ENCODE peak calls at places on chromosomes 3 and 15, in nine cellular contexts. One of them, this sample, is unnamed.
A peak's percentile ranks its signal among the peaks of the same experiment; 100 is the strongest.

GRCh38 chr3:11047500-11047899 is 55.0 kb downstream of the SLC6A1 start:
- DNase-seq in activated CD4-positive, alpha-beta T cell treated with anti-CD3 and anti-CD28 coated beads, Interleukin-2, amount 50 U/mL, for 1 hour: no peak
- DNase-seq in activated CD8-positive, alpha-beta memory T cell treated with anti-CD3 and anti-CD28 coated beads, Interleukin-2, amount 50 U/mL, for 4 hours: no peak
- DNase-seq in stimulated activated CD4-positive, alpha-beta T cell treated with anti-CD3 and anti-CD28 coated beads, Interleukin-1b, Interleukin-23, amount 100 ng/mL, for 4 hours: no peak
- DNase-seq in C1 segment of cervical spinal cord: no peak
- DNase-seq in NCI-H774: no peak
- DNase-seq in stimulated activated CD8-positive, alpha-beta memory T cell treated with anti-CD3 and anti-CD28 coated beads, Interleukin-4, amount 100 ng/mL, for 1 hour: no peak
- DNase-seq in germinal center: no peak
- DNase-seq in HCEC 1CT: no peak
- DNase-seq in this sample: no peak

GRCh38 chr3:193590088-193590856 is 2.7 kb upstream of the OPA1 start:
- DNase-seq in activated CD4-positive, alpha-beta T cell treated with anti-CD3 and anti-CD28 coated beads, Interleukin-2, amount 50 U/mL, for 1 hour: no peak
- DNase-seq in activated CD8-positive, alpha-beta memory T cell treated with anti-CD3 and anti-CD28 coated beads, Interleukin-2, amount 50 U/mL, for 4 hours: no peak
- DNase-seq in stimulated activated CD4-positive, alpha-beta T cell treated with anti-CD3 and anti-CD28 coated beads, Interleukin-1b, Interleukin-23, amount 100 ng/mL, for 4 hours: no peak
- DNase-seq in C1 segment of cervical spinal cord: no peak
- DNase-seq in NCI-H774: no peak
- DNase-seq in stimulated activated CD8-positive, alpha-beta memory T cell treated with anti-CD3 and anti-CD28 coated beads, Interleukin-4, amount 100 ng/mL, for 1 hour: no peak
- DNase-seq in germinal center: no peak
- DNase-seq in HCEC 1CT: peak; percentile 72
- DNase-seq in this sample: no peak

GRCh38 chr3:174440741-174441587 is 418.2 kb upstream of the NAALADL2 start:
- DNase-seq in activated CD4-positive, alpha-beta T cell treated with anti-CD3 and anti-CD28 coated beads, Interleukin-2, amount 50 U/mL, for 1 hour: peak; percentile 12
- DNase-seq in activated CD8-positive, alpha-beta memory T cell treated with anti-CD3 and anti-CD28 coated beads, Interleukin-2, amount 50 U/mL, for 4 hours: peak; percentile 55
- DNase-seq in stimulated activated CD4-positive, alpha-beta T cell treated with anti-CD3 and anti-CD28 coated beads, Interleukin-1b, Interleukin-23, amount 100 ng/mL, for 4 hours: peak; percentile 45
- DNase-seq in C1 segment of cervical spinal cord: peak; percentile 80
- DNase-seq in NCI-H774: peak; percentile 94
- DNase-seq in stimulated activated CD8-positive, alpha-beta memory T cell treated with anti-CD3 and anti-CD28 coated beads, Interleukin-4, amount 100 ng/mL, for 1 hour: peak; percentile 6
- DNase-seq in germinal center: peak; percentile 32
- DNase-seq in HCEC 1CT: peak; percentile 92
- DNase-seq in this sample: peak; percentile 43

GRCh38 chr15:60038111-60038521 is 34.0 kb downstream of the FOXB1 start:
- DNase-seq in activated CD4-positive, alpha-beta T cell treated with anti-CD3 and anti-CD28 coated beads, Interleukin-2, amount 50 U/mL, for 1 hour: no peak
- DNase-seq in activated CD8-positive, alpha-beta memory T cell treated with anti-CD3 and anti-CD28 coated beads, Interleukin-2, amount 50 U/mL, for 4 hours: no peak
- DNase-seq in stimulated activated CD4-positive, alpha-beta T cell treated with anti-CD3 and anti-CD28 coated beads, Interleukin-1b, Interleukin-23, amount 100 ng/mL, for 4 hours: no peak
- DNase-seq in C1 segment of cervical spinal cord: no peak
- DNase-seq in NCI-H774: no peak
- DNase-seq in stimulated activated CD8-positive, alpha-beta memory T cell treated with anti-CD3 and anti-CD28 coated beads, Interleukin-4, amount 100 ng/mL, for 1 hour: no peak
- DNase-seq in germinal center: no peak
- DNase-seq in HCEC 1CT: no peak
- DNase-seq in this sample: no peak

GRCh38 chr3:71104090-71104489 is 479.4 kb downstream of the FOXP1 start:
- DNase-seq in activated CD4-positive, alpha-beta T cell treated with anti-CD3 and anti-CD28 coated beads, Interleukin-2, amount 50 U/mL, for 1 hour: no peak
- DNase-seq in activated CD8-positive, alpha-beta memory T cell treated with anti-CD3 and anti-CD28 coated beads, Interleukin-2, amount 50 U/mL, for 4 hours: no peak
- DNase-seq in stimulated activated CD4-positive, alpha-beta T cell treated with anti-CD3 and anti-CD28 coated beads, Interleukin-1b, Interleukin-23, amount 100 ng/mL, for 4 hours: no peak
- DNase-seq in C1 segment of cervical spinal cord: no peak
- DNase-seq in NCI-H774: no peak
- DNase-seq in stimulated activated CD8-positive, alpha-beta memory T cell treated with anti-CD3 and anti-CD28 coated beads, Interleukin-4, amount 100 ng/mL, for 1 hour: no peak
- DNase-seq in germinal center: no peak
- DNase-seq in HCEC 1CT: peak; percentile 95
- DNase-seq in this sample: no peak

GRCh38 chr15:26773485-26773877 is 615 bp upstream of the GABRB3 start:
- DNase-seq in activated CD4-positive, alpha-beta T cell treated with anti-CD3 and anti-CD28 coated beads, Interleukin-2, amount 50 U/mL, for 1 hour: no peak
- DNase-seq in activated CD8-positive, alpha-beta memory T cell treated with anti-CD3 and anti-CD28 coated beads, Interleukin-2, amount 50 U/mL, for 4 hours: no peak
- DNase-seq in stimulated activated CD4-positive, alpha-beta T cell treated with anti-CD3 and anti-CD28 coated beads, Interleukin-1b, Interleukin-23, amount 100 ng/mL, for 4 hours: no peak
- DNase-seq in C1 segment of cervical spinal cord: no peak
- DNase-seq in NCI-H774: no peak
- DNase-seq in stimulated activated CD8-positive, alpha-beta memory T cell treated with anti-CD3 and anti-CD28 coated beads, Interleukin-4, amount 100 ng/mL, for 1 hour: no peak
- DNase-seq in germinal center: no peak
- DNase-seq in HCEC 1CT: no peak
- DNase-seq in this sample: no peak

GRCh38 chr15:41205315-41205714 is 25.2 kb downstream of the EXD1 start:
- DNase-seq in activated CD4-positive, alpha-beta T cell treated with anti-CD3 and anti-CD28 coated beads, Interleukin-2, amount 50 U/mL, for 1 hour: no peak
- DNase-seq in activated CD8-positive, alpha-beta memory T cell treated with anti-CD3 and anti-CD28 coated beads, Interleukin-2, amount 50 U/mL, for 4 hours: no peak
- DNase-seq in stimulated activated CD4-positive, alpha-beta T cell treated with anti-CD3 and anti-CD28 coated beads, Interleukin-1b, Interleukin-23, amount 100 ng/mL, for 4 hours: no peak
- DNase-seq in C1 segment of cervical spinal cord: no peak
- DNase-seq in NCI-H774: no peak
- DNase-seq in stimulated activated CD8-positive, alpha-beta memory T cell treated with anti-CD3 and anti-CD28 coated beads, Interleukin-4, amount 100 ng/mL, for 1 hour: no peak
- DNase-seq in germinal center: no peak
- DNase-seq in HCEC 1CT: peak; percentile 4
- DNase-seq in this sample: no peak

GRCh38 chr3:5186089-5186853 is 1.2 kb upstream of the EDEM1 start:
- DNase-seq in activated CD4-positive, alpha-beta T cell treated with anti-CD3 and anti-CD28 coated beads, Interleukin-2, amount 50 U/mL, for 1 hour: no peak
- DNase-seq in activated CD8-positive, alpha-beta memory T cell treated with anti-CD3 and anti-CD28 coated beads, Interleukin-2, amount 50 U/mL, for 4 hours: no peak
- DNase-seq in stimulated activated CD4-positive, alpha-beta T cell treated with anti-CD3 and anti-CD28 coated beads, Interleukin-1b, Interleukin-23, amount 100 ng/mL, for 4 hours: no peak
- DNase-seq in C1 segment of cervical spinal cord: peak; percentile 7
- DNase-seq in NCI-H774: no peak
- DNase-seq in stimulated activated CD8-positive, alpha-beta memory T cell treated with anti-CD3 and anti-CD28 coated beads, Interleukin-4, amount 100 ng/mL, for 1 hour: no peak
- DNase-seq in germinal center: no peak
- DNase-seq in HCEC 1CT: no peak
- DNase-seq in this sample: no peak

GRCh38 chr3:13019243-13019701 is 54.0 kb downstream of the IQSEC1 start:
- DNase-seq in activated CD4-positive, alpha-beta T cell treated with anti-CD3 and anti-CD28 coated beads, Interleukin-2, amount 50 U/mL, for 1 hour: no peak
- DNase-seq in activated CD8-positive, alpha-beta memory T cell treated with anti-CD3 and anti-CD28 coated beads, Interleukin-2, amount 50 U/mL, for 4 hours: peak; percentile 11
- DNase-seq in stimulated activated CD4-positive, alpha-beta T cell treated with anti-CD3 and anti-CD28 coated beads, Interleukin-1b, Interleukin-23, amount 100 ng/mL, for 4 hours: no peak
- DNase-seq in C1 segment of cervical spinal cord: peak; percentile 58
- DNase-seq in NCI-H774: no peak
- DNase-seq in stimulated activated CD8-positive, alpha-beta memory T cell treated with anti-CD3 and anti-CD28 coated beads, Interleukin-4, amount 100 ng/mL, for 1 hour: no peak
- DNase-seq in germinal center: no peak
- DNase-seq in HCEC 1CT: peak; percentile 19
- DNase-seq in this sample: no peak

GRCh38 chr3:10017636-10018292 is 8.5 kb upstream of the FANCD2 start:
- DNase-seq in activated CD4-positive, alpha-beta T cell treated with anti-CD3 and anti-CD28 coated beads, Interleukin-2, amount 50 U/mL, for 1 hour: no peak
- DNase-seq in activated CD8-positive, alpha-beta memory T cell treated with anti-CD3 and anti-CD28 coated beads, Interleukin-2, amount 50 U/mL, for 4 hours: no peak
- DNase-seq in stimulated activated CD4-positive, alpha-beta T cell treated with anti-CD3 and anti-CD28 coated beads, Interleukin-1b, Interleukin-23, amount 100 ng/mL, for 4 hours: no peak
- DNase-seq in C1 segment of cervical spinal cord: no peak
- DNase-seq in NCI-H774: no peak
- DNase-seq in stimulated activated CD8-positive, alpha-beta memory T cell treated with anti-CD3 and anti-CD28 coated beads, Interleukin-4, amount 100 ng/mL, for 1 hour: no peak
- DNase-seq in germinal center: no peak
- DNase-seq in HCEC 1CT: peak; percentile 87
- DNase-seq in this sample: no peak

GRCh38 chr3:72141264-72141663 is 356.3 kb upstream of the PROK2 start:
- DNase-seq in activated CD4-positive, alpha-beta T cell treated with anti-CD3 and anti-CD28 coated beads, Interleukin-2, amount 50 U/mL, for 1 hour: no peak
- DNase-seq in activated CD8-positive, alpha-beta memory T cell treated with anti-CD3 and anti-CD28 coated beads, Interleukin-2, amount 50 U/mL, for 4 hours: no peak
- DNase-seq in stimulated activated CD4-positive, alpha-beta T cell treated with anti-CD3 and anti-CD28 coated beads, Interleukin-1b, Interleukin-23, amount 100 ng/mL, for 4 hours: no peak
- DNase-seq in C1 segment of cervical spinal cord: no peak
- DNase-seq in NCI-H774: no peak
- DNase-seq in stimulated activated CD8-positive, alpha-beta memory T cell treated with anti-CD3 and anti-CD28 coated beads, Interleukin-4, amount 100 ng/mL, for 1 hour: no peak
- DNase-seq in germinal center: no peak
- DNase-seq in HCEC 1CT: no peak
- DNase-seq in this sample: no peak

GRCh38 chr3:184619348-184619747 is 57.8 kb downstream of the EPHB3 start:
- DNase-seq in activated CD4-positive, alpha-beta T cell treated with anti-CD3 and anti-CD28 coated beads, Interleukin-2, amount 50 U/mL, for 1 hour: no peak
- DNase-seq in activated CD8-positive, alpha-beta memory T cell treated with anti-CD3 and anti-CD28 coated beads, Interleukin-2, amount 50 U/mL, for 4 hours: no peak
- DNase-seq in stimulated activated CD4-positive, alpha-beta T cell treated with anti-CD3 and anti-CD28 coated beads, Interleukin-1b, Interleukin-23, amount 100 ng/mL, for 4 hours: no peak
- DNase-seq in C1 segment of cervical spinal cord: no peak
- DNase-seq in NCI-H774: no peak
- DNase-seq in stimulated activated CD8-positive, alpha-beta memory T cell treated with anti-CD3 and anti-CD28 coated beads, Interleukin-4, amount 100 ng/mL, for 1 hour: no peak
- DNase-seq in germinal center: no peak
- DNase-seq in HCEC 1CT: no peak
- DNase-seq in this sample: no peak

GRCh38 chr3:125990253-125990970 is 21.4 kb downstream of the ROPN1B start:
- DNase-seq in activated CD4-positive, alpha-beta T cell treated with anti-CD3 and anti-CD28 coated beads, Interleukin-2, amount 50 U/mL, for 1 hour: peak; percentile 54
- DNase-seq in activated CD8-positive, alpha-beta memory T cell treated with anti-CD3 and anti-CD28 coated beads, Interleukin-2, amount 50 U/mL, for 4 hours: peak; percentile 65
- DNase-seq in stimulated activated CD4-positive, alpha-beta T cell treated with anti-CD3 and anti-CD28 coated beads, Interleukin-1b, Interleukin-23, amount 100 ng/mL, for 4 hours: peak; percentile 66
- DNase-seq in C1 segment of cervical spinal cord: peak; percentile 57
- DNase-seq in NCI-H774: peak; percentile 69
- DNase-seq in stimulated activated CD8-positive, alpha-beta memory T cell treated with anti-CD3 and anti-CD28 coated beads, Interleukin-4, amount 100 ng/mL, for 1 hour: peak; percentile 29
- DNase-seq in germinal center: peak; percentile 68
- DNase-seq in HCEC 1CT: peak; percentile 66
- DNase-seq in this sample: peak; percentile 71

GRCh38 chr3:29430558-29430971 is 149.7 kb downstream of the RBMS3 start:
- DNase-seq in activated CD4-positive, alpha-beta T cell treated with anti-CD3 and anti-CD28 coated beads, Interleukin-2, amount 50 U/mL, for 1 hour: no peak
- DNase-seq in activated CD8-positive, alpha-beta memory T cell treated with anti-CD3 and anti-CD28 coated beads, Interleukin-2, amount 50 U/mL, for 4 hours: no peak
- DNase-seq in stimulated activated CD4-positive, alpha-beta T cell treated with anti-CD3 and anti-CD28 coated beads, Interleukin-1b, Interleukin-23, amount 100 ng/mL, for 4 hours: no peak
- DNase-seq in C1 segment of cervical spinal cord: no peak
- DNase-seq in NCI-H774: no peak
- DNase-seq in stimulated activated CD8-positive, alpha-beta memory T cell treated with anti-CD3 and anti-CD28 coated beads, Interleukin-4, amount 100 ng/mL, for 1 hour: no peak
- DNase-seq in germinal center: no peak
- DNase-seq in HCEC 1CT: peak; percentile 62
- DNase-seq in this sample: no peak